ENCODE peak calls at places on chromosomes 3 and 15, in six cellular contexts. Q is fibroblast of the conjunctiva, G is AG09319, K is left kidney, Y is NCI-H774, U is A172. V is an unnamed sample.

GRCh38 chr3:184443364-184443763 is 63.5 kb downstream of the CHRD start:
- DNase-seq in Q (no peak), G (no peak), K (no peak), Y (no peak), U (peak; percentile 14), V (no peak)

GRCh38 chr3:153043729-153044314 is 118.2 kb upstream of the RAP2B start:
- DNase-seq in Q (no peak), G (no peak), K (no peak), Y (no peak), U (no peak), V (peak; percentile 22)

GRCh38 chr15:55389276-55389631 is 18.9 kb downstream of the CCPG1 start:
- DNase-seq in Q (no peak), G (no peak), K (no peak), Y (no peak), U (no peak), V (no peak)

GRCh38 chr3:17894434-17895060 is 152.1 kb upstream of the TBC1D5 start:
- DNase-seq in Q (peak; percentile 54), G (peak; percentile 25), K (peak; percentile 46), Y (peak; percentile 2), U (peak; percentile 58), V (peak; percentile 85)

GRCh38 chr15:88022711-88023110 is 233.8 kb downstream of the NTRK3 start:
- DNase-seq in Q (no peak), G (no peak), K (no peak), Y (peak; percentile 26), U (no peak), V (no peak)

GRCh38 chr15:55993804-55994539 is 560 bp upstream of the NEDD4 start:
- DNase-seq in Q (no peak), G (no peak), K (peak; percentile 78), Y (no peak), U (peak; percentile 49), V (peak; percentile 83)

GRCh38 chr3:165210132-165210531 is 13.9 kb upstream of the SLITRK3 start:
- DNase-seq in Q (no peak), G (no peak), K (no peak), Y (peak; percentile 22), U (no peak), V (no peak)

GRCh38 chr15:37758412-37758811 is 176.0 kb upstream of the TMCO5A start:
- DNase-seq in Q (no peak), G (no peak), K (no peak), Y (no peak), U (no peak), V (no peak)

GRCh38 chr3:142609136-142609535 is 12.9 kb downstream of the PLS1 start:
- DNase-seq in Q (no peak), G (no peak), K (no peak), Y (no peak), U (no peak), V (no peak)

GRCh38 chr3:170418422-170419300 is at the start of gene CLDN11:
- DNase-seq in Q (peak; percentile 59), G (no peak), K (peak; percentile 84), Y (peak; percentile 65), U (no peak), V (peak; percentile 70)

GRCh38 chr3:73625124-73625665 is 454 bp upstream of the PDZRN3 start:
- DNase-seq in Q (no peak), G (no peak), K (peak; percentile 83), Y (no peak), U (no peak), V (peak; percentile 79)

GRCh38 chr3:72912532-72912931 is 24.7 kb downstream of the GXYLT2 start:
- DNase-seq in Q (no peak), G (no peak), K (no peak), Y (no peak), U (no peak), V (peak; percentile 55)